ENCODE peak calls at places on chromosome 2, in nine cellular contexts. One of them, this sample, is unnamed.

GRCh38 chr2:200658278-200658864 is 72.6 kb downstream of the AOX1 start:
- DNase-seq in CD8-positive, alpha-beta memory T cell: no peak
- DNase-seq in tibial artery: no peak
- DNase-seq in HFF-Myc: no peak
- DNase-seq in heart right ventricle: no peak
- DNase-seq in thoracic aorta: no peak
- DNase-seq in CD8-positive, alpha-beta T cell: no peak
- DNase-seq in hepatocyte: no peak
- DNase-seq in AG09309: no peak
- DNase-seq in this sample: no peak

GRCh38 chr2:159891917-159892691 is 94.1 kb upstream of the CD302 start:
- DNase-seq in thoracic aorta: no peak
- DNase-seq in heart right ventricle: no peak
- DNase-seq in tibial artery: no peak
- DNase-seq in hepatocyte: peak
- DNase-seq in HFF-Myc: peak
- DNase-seq in AG09309: no peak
- DNase-seq in CD8-positive, alpha-beta memory T cell: no peak
- DNase-seq in CD8-positive, alpha-beta T cell: no peak
- DNase-seq in this sample: peak

GRCh38 chr2:43190305-43191052 is 35.9 kb downstream of the ZFP36L2 start:
- DNase-seq in HFF-Myc: no peak
- DNase-seq in CD8-positive, alpha-beta memory T cell: no peak
- DNase-seq in tibial artery: no peak
- DNase-seq in heart right ventricle: no peak
- DNase-seq in CD8-positive, alpha-beta T cell: no peak
- DNase-seq in AG09309: no peak
- DNase-seq in hepatocyte: no peak
- DNase-seq in thoracic aorta: no peak
- DNase-seq in this sample: no peak

GRCh38 chr2:198347349-198347748 is 543.0 kb downstream of the PLCL1 start:
- DNase-seq in AG09309: peak
- DNase-seq in heart right ventricle: no peak
- DNase-seq in tibial artery: no peak
- DNase-seq in CD8-positive, alpha-beta memory T cell: no peak
- DNase-seq in hepatocyte: no peak
- DNase-seq in thoracic aorta: no peak
- DNase-seq in HFF-Myc: no peak
- DNase-seq in CD8-positive, alpha-beta T cell: no peak
- DNase-seq in this sample: no peak

GRCh38 chr2:159516241-159516758 is 100.0 kb downstream of the BAZ2B start:
- DNase-seq in HFF-Myc: no peak
- DNase-seq in heart right ventricle: no peak
- DNase-seq in tibial artery: no peak
- DNase-seq in hepatocyte: peak
- DNase-seq in CD8-positive, alpha-beta T cell: no peak
- DNase-seq in thoracic aorta: no peak
- DNase-seq in AG09309: no peak
- DNase-seq in CD8-positive, alpha-beta memory T cell: peak
- DNase-seq in this sample: peak

GRCh38 chr2:85766214-85766613 is 12.4 kb downstream of the ATOH8 start:
- DNase-seq in CD8-positive, alpha-beta memory T cell: no peak
- DNase-seq in HFF-Myc: no peak
- DNase-seq in CD8-positive, alpha-beta T cell: no peak
- DNase-seq in tibial artery: no peak
- DNase-seq in hepatocyte: no peak
- DNase-seq in heart right ventricle: no peak
- DNase-seq in thoracic aorta: no peak
- DNase-seq in AG09309: no peak
- DNase-seq in this sample: no peak

GRCh38 chr2:166831930-166832329 is 56.4 kb upstream of the XIRP2 start:
- DNase-seq in tibial artery: no peak
- DNase-seq in AG09309: no peak
- DNase-seq in CD8-positive, alpha-beta T cell: no peak
- DNase-seq in hepatocyte: peak
- DNase-seq in thoracic aorta: no peak
- DNase-seq in CD8-positive, alpha-beta memory T cell: no peak
- DNase-seq in HFF-Myc: no peak
- DNase-seq in heart right ventricle: no peak
- DNase-seq in this sample: no peak

GRCh38 chr2:234564719-234565118 is 67.8 kb upstream of the ARL4C start:
- DNase-seq in CD8-positive, alpha-beta memory T cell: no peak
- DNase-seq in heart right ventricle: no peak
- DNase-seq in tibial artery: no peak
- DNase-seq in AG09309: peak
- DNase-seq in hepatocyte: peak
- DNase-seq in CD8-positive, alpha-beta T cell: no peak
- DNase-seq in HFF-Myc: peak
- DNase-seq in thoracic aorta: no peak
- DNase-seq in this sample: peak

GRCh38 chr2:8550481-8550880 is 131.4 kb upstream of the ID2 start:
- DNase-seq in CD8-positive, alpha-beta T cell: no peak
- DNase-seq in HFF-Myc: no peak
- DNase-seq in CD8-positive, alpha-beta memory T cell: no peak
- DNase-seq in heart right ventricle: no peak
- DNase-seq in AG09309: no peak
- DNase-seq in hepatocyte: no peak
- DNase-seq in tibial artery: peak
- DNase-seq in thoracic aorta: no peak
- DNase-seq in this sample: no peak

GRCh38 chr2:19691892-19692291 is 209.9 kb downstream of the TTC32 start:
- DNase-seq in heart right ventricle: no peak
- DNase-seq in HFF-Myc: no peak
- DNase-seq in tibial artery: no peak
- DNase-seq in CD8-positive, alpha-beta memory T cell: no peak
- DNase-seq in CD8-positive, alpha-beta T cell: no peak
- DNase-seq in hepatocyte: no peak
- DNase-seq in AG09309: no peak
- DNase-seq in thoracic aorta: no peak
- DNase-seq in this sample: no peak

GRCh38 chr2:162678551-162678950 is 160.0 kb downstream of the KCNH7 start:
- DNase-seq in CD8-positive, alpha-beta memory T cell: no peak
- DNase-seq in AG09309: no peak
- DNase-seq in heart right ventricle: no peak
- DNase-seq in hepatocyte: no peak
- DNase-seq in CD8-positive, alpha-beta T cell: no peak
- DNase-seq in HFF-Myc: no peak
- DNase-seq in thoracic aorta: no peak
- DNase-seq in tibial artery: no peak
- DNase-seq in this sample: no peak

GRCh38 chr2:205734436-205734835 is 52.1 kb downstream of the NRP2 start:
- DNase-seq in AG09309: peak
- DNase-seq in hepatocyte: peak
- DNase-seq in thoracic aorta: no peak
- DNase-seq in heart right ventricle: no peak
- DNase-seq in CD8-positive, alpha-beta memory T cell: no peak
- DNase-seq in CD8-positive, alpha-beta T cell: no peak
- DNase-seq in tibial artery: no peak
- DNase-seq in HFF-Myc: no peak
- DNase-seq in this sample: no peak

GRCh38 chr2:241706539-241706938 is 4.7 kb downstream of the ING5 start:
- DNase-seq in CD8-positive, alpha-beta T cell: no peak
- DNase-seq in tibial artery: no peak
- DNase-seq in HFF-Myc: no peak
- DNase-seq in CD8-positive, alpha-beta memory T cell: no peak
- DNase-seq in AG09309: no peak
- DNase-seq in thoracic aorta: no peak
- DNase-seq in heart right ventricle: no peak
- DNase-seq in hepatocyte: no peak
- DNase-seq in this sample: no peak

GRCh38 chr2:134774074-134774742 is 55.4 kb upstream of the TMEM163 start:
- DNase-seq in CD8-positive, alpha-beta memory T cell: no peak
- DNase-seq in hepatocyte: peak
- DNase-seq in thoracic aorta: no peak
- DNase-seq in tibial artery: no peak
- DNase-seq in CD8-positive, alpha-beta T cell: no peak
- DNase-seq in AG09309: no peak
- DNase-seq in HFF-Myc: no peak
- DNase-seq in heart right ventricle: no peak
- DNase-seq in this sample: no peak

GRCh38 chr2:182367401-182367800 is 59.4 kb downstream of the PDE1A start:
- DNase-seq in AG09309: no peak
- DNase-seq in hepatocyte: no peak
- DNase-seq in thoracic aorta: no peak
- DNase-seq in HFF-Myc: no peak
- DNase-seq in tibial artery: no peak
- DNase-seq in CD8-positive, alpha-beta memory T cell: no peak
- DNase-seq in heart right ventricle: no peak
- DNase-seq in CD8-positive, alpha-beta T cell: no peak
- DNase-seq in this sample: no peak
- H3K4me3 ChIP-seq in AG09309: no peak
- H3K4me3 ChIP-seq in hepatocyte: no peak
- H3K4me3 ChIP-seq in thoracic aorta: no peak
- H3K4me3 ChIP-seq in HFF-Myc: no peak
- H3K4me3 ChIP-seq in tibial artery: no peak
- H3K4me3 ChIP-seq in CD8-positive, alpha-beta memory T cell: no peak
- H3K4me3 ChIP-seq in heart right ventricle: no peak
- H3K4me3 ChIP-seq in CD8-positive, alpha-beta T cell: no peak
- H3K4me3 ChIP-seq in this sample: no peak

DNA sequence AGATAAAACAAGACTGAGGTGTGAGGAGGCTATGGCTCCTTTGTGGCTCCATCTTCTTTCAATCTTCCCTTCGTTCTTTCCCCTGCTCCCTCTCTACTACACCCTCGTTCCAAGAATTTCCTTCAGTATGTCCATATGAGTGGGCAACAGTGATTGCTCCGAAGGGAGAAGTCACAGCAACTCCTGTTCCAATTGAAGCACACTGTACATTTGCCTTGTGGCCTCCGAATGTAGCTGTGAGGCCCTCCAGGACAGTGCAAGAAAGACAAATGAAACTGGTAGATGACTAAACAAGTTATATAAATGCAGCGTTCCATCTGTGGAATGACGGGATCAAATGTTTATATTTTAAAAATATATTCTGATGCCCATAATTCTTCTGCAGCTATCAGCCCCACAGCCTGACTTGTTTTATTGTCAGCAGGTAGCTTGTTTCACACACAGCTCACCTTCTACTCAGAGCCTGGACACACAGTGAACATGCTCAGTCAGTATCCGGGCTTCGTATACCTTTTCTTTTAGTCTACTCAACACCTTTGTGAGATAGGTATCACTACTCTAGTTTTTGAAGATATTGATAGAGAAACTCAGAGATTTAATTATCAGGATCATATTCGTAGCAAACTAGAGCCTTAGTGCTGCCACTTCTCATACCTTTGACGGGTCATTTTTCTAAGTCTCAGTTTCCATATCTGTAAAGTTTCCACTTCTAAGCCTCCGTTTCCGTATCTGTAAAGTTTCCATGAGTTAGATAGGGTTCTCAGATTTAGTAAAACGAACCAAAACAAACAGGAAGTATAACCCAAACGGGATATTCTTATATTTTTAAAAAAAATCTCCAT is 216.7 kb upstream of the STON1 start:
- DNase-seq in thoracic aorta: no peak
- DNase-seq in CD8-positive, alpha-beta T cell: no peak
- DNase-seq in tibial artery: no peak
- DNase-seq in heart right ventricle: no peak
- DNase-seq in hepatocyte: no peak
- DNase-seq in HFF-Myc: no peak
- DNase-seq in CD8-positive, alpha-beta memory T cell: no peak
- DNase-seq in AG09309: no peak
- DNase-seq in this sample: no peak
- H3K4me3 ChIP-seq in thoracic aorta: peak
- H3K4me3 ChIP-seq in CD8-positive, alpha-beta T cell: peak
- H3K4me3 ChIP-seq in tibial artery: peak
- H3K4me3 ChIP-seq in heart right ventricle: peak
- H3K4me3 ChIP-seq in hepatocyte: peak
- H3K4me3 ChIP-seq in HFF-Myc: peak
- H3K4me3 ChIP-seq in CD8-positive, alpha-beta memory T cell: peak
- H3K4me3 ChIP-seq in AG09309: no peak
- H3K4me3 ChIP-seq in this sample: peak

DNA sequence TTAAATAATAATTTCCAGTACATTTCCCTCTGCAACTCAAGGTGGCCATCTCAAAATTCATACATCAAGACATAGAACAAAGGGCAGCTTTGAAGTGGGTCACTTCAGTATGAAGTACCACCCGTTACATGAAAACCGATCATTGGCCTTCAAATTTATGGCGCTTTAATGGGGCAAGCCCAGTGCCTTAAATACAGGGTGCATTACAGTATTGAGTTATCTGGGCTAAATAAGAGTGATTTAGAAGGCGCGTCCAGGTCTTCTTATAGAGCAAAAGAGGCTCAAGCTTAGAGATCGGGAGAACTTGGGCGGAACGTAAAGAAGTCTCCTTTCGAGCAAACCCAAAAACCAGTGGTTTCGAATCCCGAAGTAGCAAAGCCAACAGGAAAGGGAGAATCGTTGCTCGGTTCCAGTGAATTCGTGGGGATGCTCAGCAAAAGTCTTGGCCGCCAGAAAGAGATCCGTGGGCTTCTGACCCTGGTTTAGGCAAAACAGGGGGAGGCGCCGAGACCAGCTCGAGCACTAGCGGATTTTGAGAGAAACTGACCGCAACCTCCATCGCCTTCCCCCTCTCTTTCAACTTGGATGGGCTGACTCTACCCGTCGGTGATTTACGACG is 7.2 kb downstream of the HOXD3 start:
- DNase-seq in AG09309: no peak
- DNase-seq in hepatocyte: no peak
- DNase-seq in CD8-positive, alpha-beta T cell: no peak
- DNase-seq in CD8-positive, alpha-beta memory T cell: no peak
- DNase-seq in HFF-Myc: no peak
- DNase-seq in tibial artery: no peak
- DNase-seq in thoracic aorta: no peak
- DNase-seq in heart right ventricle: no peak
- DNase-seq in this sample: no peak
- H3K4me3 ChIP-seq in AG09309: no peak
- H3K4me3 ChIP-seq in hepatocyte: no peak
- H3K4me3 ChIP-seq in CD8-positive, alpha-beta T cell: no peak
- H3K4me3 ChIP-seq in CD8-positive, alpha-beta memory T cell: no peak
- H3K4me3 ChIP-seq in HFF-Myc: no peak
- H3K4me3 ChIP-seq in tibial artery: peak
- H3K4me3 ChIP-seq in thoracic aorta: no peak
- H3K4me3 ChIP-seq in heart right ventricle: no peak
- H3K4me3 ChIP-seq in this sample: no peak

GRCh38 chr2:113219092-113219441 is 45.3 kb downstream of the PSD4 start:
- DNase-seq in HFF-Myc: no peak
- DNase-seq in hepatocyte: no peak
- DNase-seq in CD8-positive, alpha-beta memory T cell: no peak
- DNase-seq in thoracic aorta: no peak
- DNase-seq in tibial artery: peak
- DNase-seq in heart right ventricle: no peak
- DNase-seq in CD8-positive, alpha-beta T cell: no peak
- DNase-seq in AG09309: no peak
- DNase-seq in this sample: no peak

GRCh38 chr2:113216321-113216720 is 42.5 kb downstream of the PSD4 start:
- DNase-seq in tibial artery: no peak
- DNase-seq in AG09309: no peak
- DNase-seq in heart right ventricle: no peak
- DNase-seq in CD8-positive, alpha-beta T cell: no peak
- DNase-seq in CD8-positive, alpha-beta memory T cell: no peak
- DNase-seq in hepatocyte: no peak
- DNase-seq in HFF-Myc: no peak
- DNase-seq in thoracic aorta: no peak
- DNase-seq in this sample: no peak

GRCh38 chr2:113218283-113219091 is 44.7 kb downstream of the PSD4 start:
- DNase-seq in heart right ventricle: peak
- DNase-seq in CD8-positive, alpha-beta memory T cell: no peak
- DNase-seq in CD8-positive, alpha-beta T cell: no peak
- DNase-seq in tibial artery: peak
- DNase-seq in thoracic aorta: no peak
- DNase-seq in AG09309: no peak
- DNase-seq in HFF-Myc: no peak
- DNase-seq in hepatocyte: peak
- DNase-seq in this sample: peak

GRCh38 chr2:113216891-113217454 is 43.2 kb downstream of the PSD4 start:
- DNase-seq in CD8-positive, alpha-beta memory T cell: no peak
- DNase-seq in tibial artery: peak
- DNase-seq in hepatocyte: no peak
- DNase-seq in CD8-positive, alpha-beta T cell: no peak
- DNase-seq in AG09309: no peak
- DNase-seq in thoracic aorta: no peak
- DNase-seq in heart right ventricle: no peak
- DNase-seq in HFF-Myc: no peak
- DNase-seq in this sample: no peak

GRCh38 chr2:113217455-113218282 is 43.9 kb downstream of the PSD4 start:
- DNase-seq in heart right ventricle: peak
- DNase-seq in CD8-positive, alpha-beta T cell: no peak
- DNase-seq in CD8-positive, alpha-beta memory T cell: no peak
- DNase-seq in thoracic aorta: no peak
- DNase-seq in AG09309: no peak
- DNase-seq in hepatocyte: peak
- DNase-seq in HFF-Myc: no peak
- DNase-seq in tibial artery: peak
- DNase-seq in this sample: no peak
- H3K4me3 ChIP-seq in heart right ventricle: no peak
- H3K4me3 ChIP-seq in CD8-positive, alpha-beta T cell: no peak
- H3K4me3 ChIP-seq in CD8-positive, alpha-beta memory T cell: no peak
- H3K4me3 ChIP-seq in thoracic aorta: no peak
- H3K4me3 ChIP-seq in AG09309: no peak
- H3K4me3 ChIP-seq in hepatocyte: no peak
- H3K4me3 ChIP-seq in HFF-Myc: no peak
- H3K4me3 ChIP-seq in tibial artery: no peak
- H3K4me3 ChIP-seq in this sample: no peak

This sample was measured in BJ.